ENCODE peak calls at places on chromosomes 4 and X, in eight cellular contexts. C is gastrocnemius medialis; V is lung; R is ovary; B is Karpas-422; I is CD8-positive, alpha-beta T cell; W is PC-3; M is mesenchymal stem cell. L is an unnamed sample.

GRCh38 chr4:185966997-185967775 is 101.8 kb upstream of the TLR3 start:
- DNase-seq in I (no peak), W (peak; percentile 46), V (no peak), B (no peak), C (no peak), M (no peak), R (no peak), L (no peak)

GRCh38 chr4:154230091-154230490 is 261.5 kb downstream of the DCHS2 start:
- DNase-seq in M (no peak), R (no peak), C (no peak), B (no peak), V (no peak), I (no peak), W (no peak), L (no peak)

GRCh38 chr4:112938461-112939058 is 110.9 kb upstream of the ANK2 start:
- DNase-seq in C (no peak), M (peak; percentile 65), B (peak; percentile 77), W (peak; percentile 60), R (no peak), V (no peak), I (no peak), L (peak; percentile 73)

GRCh38 chrX:118974908-118975671 is 672 bp downstream of the LONRF3 start:
- DNase-seq in V (peak; percentile 40), M (peak; percentile 14), R (peak; percentile 47), C (no peak), I (peak; percentile 17), W (peak; percentile 43), B (no peak), L (peak; percentile 67)

GRCh38 chr4:8303081-8303480 is 33.5 kb downstream of the HTRA3 start:
- DNase-seq in R (peak; percentile 2), C (no peak), B (no peak), W (no peak), I (no peak), M (no peak), V (no peak), L (no peak)

GRCh38 chrX:455199-455598 is 68.5 kb upstream of the PPP2R3B start:
- DNase-seq in W (no peak), I (no peak), B (no peak), V (no peak), R (no peak), M (no peak), C (no peak), L (no peak)

GRCh38 chrX:19793471-19793870 is 93.9 kb downstream of the SH3KBP1 start:
- DNase-seq in B (no peak), R (no peak), V (no peak), I (no peak), C (no peak), W (no peak), M (no peak), L (no peak)

GRCh38 chr4:71020611-71021010 is 27.2 kb downstream of the DCK start:
- DNase-seq in I (no peak), R (no peak), M (no peak), V (no peak), C (no peak), B (no peak), W (no peak), L (no peak)

GRCh38 chr4:100736651-100737450 is 219.0 kb upstream of the EMCN start:
- DNase-seq in B (no peak), M (peak; percentile 37), I (no peak), C (no peak), W (peak; percentile 88), R (no peak), V (no peak), L (peak; percentile 14)

GRCh38 chrX:10014462-10015373 is 47.6 kb downstream of the CLDN34 start:
- DNase-seq in R (peak; percentile 90), V (peak; percentile 90), W (peak; percentile 87), C (peak; percentile 65), M (peak; percentile 88), B (peak; percentile 51), I (peak; percentile 68), L (peak; percentile 87)

GRCh38 chr4:27789768-27790167 is 929.1 kb downstream of the STIM2 start:
- DNase-seq in W (peak; percentile 75), C (no peak), M (peak; percentile 6), I (no peak), B (no peak), R (no peak), V (no peak), L (no peak)

GRCh38 chr4:102344520-102344954 is 745 bp downstream of the SLC39A8 start:
- DNase-seq in R (peak; percentile 64), M (peak; percentile 69), C (peak; percentile 5), I (peak; percentile 56), V (peak; percentile 76), W (peak; percentile 52), B (peak; percentile 89), L (peak; percentile 89)

GRCh38 chr4:109408711-109409110 is 24.9 kb upstream of the SEC24B start:
- DNase-seq in M (no peak), R (no peak), W (no peak), B (no peak), V (no peak), C (no peak), I (no peak), L (peak; percentile 73)

GRCh38 chrX:129980043-129980442 is 2.4 kb upstream of the BCORL1 start:
- DNase-seq in M (no peak), R (peak; percentile 58), V (no peak), I (no peak), C (no peak), W (no peak), B (no peak), L (no peak)

GRCh38 chrX:14027511-14028019 is 2.1 kb downstream of the GEMIN8 start:
- DNase-seq in C (no peak), R (no peak), W (peak; percentile 86), B (peak; percentile 47), M (peak; percentile 22), V (no peak), I (no peak), L (no peak)

GRCh38 chr4:5036239-5036638 is 15.0 kb upstream of the STK32B start:
- DNase-seq in R (no peak), V (no peak), I (no peak), W (peak; percentile 11), B (peak; percentile 42), C (no peak), M (peak; percentile 38), L (peak; percentile 37)

GRCh38 chr4:48175806-48176205 is 41.8 kb upstream of the TXK start:
- DNase-seq in R (no peak), C (no peak), W (peak; percentile 59), B (no peak), M (peak; percentile 28), I (no peak), V (no peak), L (no peak)

GRCh38 chr4:8294036-8294435 is 24.5 kb downstream of the HTRA3 start:
- DNase-seq in C (no peak), M (no peak), B (no peak), W (no peak), I (no peak), V (no peak), R (peak; percentile 15), L (no peak)

GRCh38 chrX:53441531-53442321 is 7.6 kb upstream of the HSD17B10 start:
- DNase-seq in C (peak; percentile 66), V (peak; percentile 78), M (peak; percentile 65), R (peak; percentile 71), W (peak; percentile 92), I (peak; percentile 58), B (peak; percentile 88), L (peak; percentile 83)

GRCh38 chrX:149540133-149540620 is 635 bp upstream of the EOLA1 start:
- DNase-seq in B (peak; percentile 96), I (peak; percentile 83), R (peak; percentile 94), M (peak; percentile 88), C (peak; percentile 90), V (peak; percentile 90), W (peak; percentile 77), L (peak; percentile 89)

GRCh38 chr4:5827108-5828004 is 65.5 kb downstream of the CRMP1 start:
- DNase-seq in M (no peak), R (no peak), B (no peak), I (no peak), C (no peak), V (no peak), W (no peak), L (no peak)

GRCh38 chr4:11072426-11072825 is 356.3 kb downstream of the HS3ST1 start:
- DNase-seq in I (no peak), W (no peak), M (no peak), V (no peak), R (no peak), C (no peak), B (no peak), L (no peak)
- H3K4me1 ChIP-seq in I (no peaks in the 10 kb centered on the region), W (no peaks in the 10 kb centered on the region), M (no peaks in the 10 kb centered on the region), V (no peaks in the 10 kb centered on the region), R (peaks cover 14% of the 10 kb centered on the region), C (no peaks in the 10 kb centered on the region), B (no peaks in the 10 kb centered on the region), L (peaks cover 13% of the 10 kb centered on the region)

GRCh38 chr4:140098481-140099132 is 55.4 kb downstream of the MAML3 start:
- DNase-seq in R (no peak), V (no peak), C (no peak), B (peak; percentile 63), W (peak; percentile 79), M (peak; percentile 55), I (no peak), L (no peak)
- H3K4me1 ChIP-seq in R (peaks cover 14% of the 10 kb centered on the region), V (peaks cover 26% of the 10 kb centered on the region), C (peaks cover 62% of the 10 kb centered on the region), B (peaks cover 84% of the 10 kb centered on the region), W (peaks cover 88% of the 10 kb centered on the region), M (peaks cover 15% of the 10 kb centered on the region), I (peaks cover 50% of the 10 kb centered on the region), L (peaks cover 37% of the 10 kb centered on the region)

DNA sequence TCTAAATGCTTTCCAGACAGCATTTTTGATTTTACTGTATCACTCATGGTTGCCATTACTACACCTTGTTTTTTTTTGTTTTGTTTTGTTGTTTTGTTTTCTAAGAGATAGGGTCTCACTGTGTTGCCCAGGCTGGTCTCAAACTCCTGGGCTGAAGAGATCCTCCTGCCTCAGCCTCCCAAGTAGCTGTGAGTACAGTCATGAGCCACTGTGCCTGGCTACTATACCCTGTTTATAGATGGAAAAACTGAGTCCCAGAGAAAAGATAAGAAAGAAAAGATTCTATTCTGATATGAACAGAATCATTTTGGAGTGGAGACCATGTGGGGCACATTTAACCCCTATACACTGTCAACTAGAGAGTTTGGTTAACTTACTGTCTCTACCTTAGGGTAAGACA is 20.0 kb downstream of the ADD1 start:
- DNase-seq in R (no peak), C (no peak), M (no peak), W (no peak), V (no peak), B (no peak), I (no peak), L (no peak)
- H3K4me1 ChIP-seq in R (peaks cover 39% of the 10 kb centered on the region), C (peaks cover 100% of the 10 kb centered on the region), M (peaks cover 18% of the 10 kb centered on the region), W (peaks cover 12% of the 10 kb centered on the region), V (peaks cover 29% of the 10 kb centered on the region), B (peaks cover 22% of the 10 kb centered on the region), I (peaks cover 61% of the 10 kb centered on the region), L (peaks cover 39% of the 10 kb centered on the region)

GRCh38 chr4:76689079-76689817 is 208.7 kb downstream of the SOWAHB start:
- DNase-seq in M (peak; percentile 47), V (no peak), R (peak; percentile 30), W (peak; percentile 65), C (no peak), I (no peak), B (no peak), L (peak; percentile 84)

GRCh38 chr4:76690091-76690905 is 207.6 kb downstream of the SOWAHB start:
- DNase-seq in M (peak; percentile 53), I (no peak), R (no peak), C (no peak), V (no peak), W (peak; percentile 36), B (no peak), L (peak; percentile 51)

GRCh38 chr4:76691767-76692689 is 205.9 kb downstream of the SOWAHB start:
- DNase-seq in W (no peak), V (no peak), M (peak; percentile 66), I (no peak), B (no peak), C (no peak), R (no peak), L (no peak)

GRCh38 chr4:76692761-76693160 is 205.2 kb downstream of the SOWAHB start:
- DNase-seq in V (no peak), C (no peak), I (no peak), R (no peak), W (no peak), M (no peak), B (no peak), L (no peak)

GRCh38 chr4:76690906-76691275 is 207.1 kb downstream of the SOWAHB start:
- DNase-seq in V (no peak), I (no peak), C (no peak), R (no peak), B (no peak), M (peak; percentile 54), W (peak; percentile 47), L (no peak)
- H3K4me1 ChIP-seq in V (peaks cover 2% of the 10 kb centered on the region), I (peaks cover 18% of the 10 kb centered on the region), C (peaks cover 9% of the 10 kb centered on the region), R (no peaks in the 10 kb centered on the region), B (no peaks in the 10 kb centered on the region), M (peaks cover 2% of the 10 kb centered on the region), W (peaks cover 50% of the 10 kb centered on the region), L (peaks cover 11% of the 10 kb centered on the region)